ENCODE peak calls at places on chromosomes 16 and 17, in seven cellular contexts. F, T, D, L, V, N and H are unnamed samples.

GRCh38 chr16:46690281-46691178 is 1.1 kb downstream of the ORC6 start:
- DNase-seq in F (no peak), T (peak; percentile 32), D (peak; percentile 79), L (no peak), V (no peak), N (no peak), H (no peak)

GRCh38 chr16:68005786-68006286 is 6.6 kb upstream of the DPEP2 start:
- DNase-seq in F (no peak), T (peak; percentile 33), D (no peak), L (no peak), V (no peak), N (no peak), H (no peak)

GRCh38 chr16:424623-425081 is 797 bp upstream of the RAB11FIP3 start:
- DNase-seq in F (no peak), T (peak; percentile 50), D (no peak), L (no peak), V (no peak), N (no peak), H (no peak)

GRCh38 chr17:44083250-44083849 is 12.8 kb downstream of the G6PC3 start:
- DNase-seq in F (peak; percentile 57), T (peak; percentile 61), D (peak; percentile 88), L (peak; percentile 50), V (no peak), N (no peak), H (peak; percentile 85)

GRCh38 chr16:26649646-26650045 is 417.1 kb upstream of the C16orf82 start:
- DNase-seq in F (no peak), T (no peak), D (no peak), L (no peak), V (no peak), N (no peak), H (no peak)

GRCh38 chr17:7560172-7561027 is 1.3 kb upstream of the SENP3 start:
- DNase-seq in F (no peak), T (peak; percentile 75), D (peak; percentile 64), L (peak; percentile 67), V (no peak), N (no peak), H (no peak)

GRCh38 chr17:48055531-48056245 is 7.5 kb downstream of the NFE2L1 start:
- DNase-seq in F (peak; percentile 73), T (peak; percentile 61), D (no peak), L (no peak), V (peak; percentile 70), N (peak; percentile 38), H (no peak)

GRCh38 chr17:28105501-28105900 is 63.0 kb downstream of the NLK start:
- DNase-seq in F (no peak), T (peak; percentile 85), D (no peak), L (no peak), V (no peak), N (no peak), H (no peak)

GRCh38 chr16:14572535-14572934 is 57.5 kb downstream of the PARN start:
- DNase-seq in F (no peak), T (no peak), D (no peak), L (no peak), V (no peak), N (no peak), H (no peak)

GRCh38 chr16:61274211-61274610 is 762.0 kb downstream of the CDH8 start:
- DNase-seq in F (no peak), T (no peak), D (no peak), L (no peak), V (no peak), N (no peak), H (no peak)

GRCh38 chr16:56938664-56939513 is 6.9 kb downstream of the HERPUD1 start:
- DNase-seq in F (no peak), T (no peak), D (no peak), L (no peak), V (no peak), N (no peak), H (no peak)
- TF ChIP-seq JUND in F (no peak), T (no peak), D (no peak), L (no peak), V (no peak), N (no peak), H (no peak)

DNA sequence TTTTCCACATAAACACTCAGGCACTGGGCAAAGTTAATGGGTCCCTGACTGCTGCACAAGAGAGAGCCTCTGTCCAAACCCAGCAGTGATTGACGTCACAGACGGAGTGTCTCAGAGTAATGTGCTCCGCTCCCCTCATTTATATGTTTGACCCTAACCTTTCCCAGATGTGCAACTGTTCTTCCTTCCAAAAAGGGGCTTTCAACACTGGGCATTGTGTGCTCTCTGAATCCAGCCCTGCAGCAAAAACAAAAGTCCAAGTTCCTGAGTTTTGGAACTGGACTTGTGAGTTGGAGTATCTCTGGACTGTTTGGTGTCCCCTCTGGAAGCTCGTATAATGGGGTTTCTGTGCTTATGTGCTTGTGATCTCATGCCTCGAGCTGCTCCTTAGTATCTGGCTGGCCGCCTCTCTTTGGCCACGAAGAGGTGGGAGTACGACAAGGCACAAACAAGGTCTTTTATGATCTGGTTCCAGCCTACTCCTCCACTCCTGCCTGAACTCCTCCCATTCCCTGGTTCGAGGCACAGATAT is 76.4 kb upstream of the SMIM36 start:
- DNase-seq in F (no peak), T (no peak), D (no peak), L (no peak), V (no peak), N (no peak), H (no peak)
- TF ChIP-seq JUND in F (no peak), T (no peak), D (no peak), L (no peak), V (no peak), N (no peak), H (no peak)

DNA sequence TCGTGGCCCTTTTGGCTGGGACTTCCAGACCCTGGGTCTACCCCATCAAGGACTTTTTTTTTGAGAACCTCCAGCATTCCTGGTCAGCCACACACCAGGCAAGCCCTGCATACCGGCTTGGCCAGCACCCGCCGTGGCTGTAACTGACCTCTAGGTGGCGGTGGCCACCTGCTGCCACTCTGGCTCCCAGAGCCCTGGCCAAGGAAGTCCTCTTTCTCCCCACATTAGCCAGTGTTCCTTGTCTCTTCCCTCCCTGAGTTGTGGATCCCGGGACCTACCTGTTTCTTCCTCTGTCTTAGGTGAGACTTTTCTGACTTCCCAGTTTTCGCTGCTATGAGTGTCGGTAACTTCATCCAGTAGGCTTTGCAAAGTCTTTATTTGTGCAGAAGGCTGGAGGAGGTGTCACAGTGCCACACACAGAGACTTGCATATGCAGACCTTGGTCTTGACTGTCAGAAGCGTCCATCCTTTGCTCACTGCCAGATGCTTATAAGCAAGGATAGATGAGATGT is 348.3 kb downstream of the CPPED1 start:
- DNase-seq in F (peak; percentile 6), T (peak; percentile 65), D (peak; percentile 53), L (peak; percentile 73), V (peak; percentile 31), N (no peak), H (peak; percentile 72)
- TF ChIP-seq JUND in F (no peak), T (no peak), D (no peak), L (no peak), V (no peak), N (no peak), H (no peak)

GRCh38 chr17:57899822-57900221 is 50.0 kb upstream of the MRPS23 start:
- DNase-seq in F (no peak), T (no peak), D (no peak), L (no peak), V (no peak), N (no peak), H (peak; percentile 99)

GRCh38 chr17:57899391-57899790 is 49.5 kb upstream of the MRPS23 start:
- DNase-seq in F (no peak), T (no peak), D (no peak), L (no peak), V (no peak), N (no peak), H (no peak)

GRCh38 chr17:57895382-57896060 is 45.7 kb upstream of the MRPS23 start:
- DNase-seq in F (no peak), T (no peak), D (no peak), L (no peak), V (no peak), N (no peak), H (no peak)

GRCh38 chr17:57900991-57901743 is 51.3 kb upstream of the MRPS23 start:
- DNase-seq in F (no peak), T (no peak), D (no peak), L (no peak), V (no peak), N (no peak), H (peak; percentile 100)

GRCh38 chr17:57898487-57899311 is 48.9 kb upstream of the MRPS23 start:
- DNase-seq in F (no peak), T (no peak), D (peak; percentile 72), L (peak; percentile 58), V (peak; percentile 60), N (no peak), H (no peak)
- TF ChIP-seq JUND in F (no peak), T (no peak), D (no peak), L (no peak), V (no peak), N (no peak), H (no peak)

GRCh38 chr17:37698132-37698615 is 46.7 kb downstream of the HNF1B start:
- DNase-seq in F (peak; percentile 16), T (no peak), D (peak; percentile 95), L (no peak), V (no peak), N (no peak), H (no peak)
- TF ChIP-seq JUND in F (no peak), T (no peak), D (no peak), L (peak; percentile 7), V (no peak), N (no peak), H (no peak)

GRCh38 chr16:11806721-11807120 is 9.7 kb upstream of the ZC3H7A start:
- DNase-seq in F (no peak), T (no peak), D (no peak), L (no peak), V (no peak), N (no peak), H (no peak)
- TF ChIP-seq JUND in F (no peak), T (no peak), D (no peak), L (no peak), V (no peak), N (no peak), H (no peak)

DNA sequence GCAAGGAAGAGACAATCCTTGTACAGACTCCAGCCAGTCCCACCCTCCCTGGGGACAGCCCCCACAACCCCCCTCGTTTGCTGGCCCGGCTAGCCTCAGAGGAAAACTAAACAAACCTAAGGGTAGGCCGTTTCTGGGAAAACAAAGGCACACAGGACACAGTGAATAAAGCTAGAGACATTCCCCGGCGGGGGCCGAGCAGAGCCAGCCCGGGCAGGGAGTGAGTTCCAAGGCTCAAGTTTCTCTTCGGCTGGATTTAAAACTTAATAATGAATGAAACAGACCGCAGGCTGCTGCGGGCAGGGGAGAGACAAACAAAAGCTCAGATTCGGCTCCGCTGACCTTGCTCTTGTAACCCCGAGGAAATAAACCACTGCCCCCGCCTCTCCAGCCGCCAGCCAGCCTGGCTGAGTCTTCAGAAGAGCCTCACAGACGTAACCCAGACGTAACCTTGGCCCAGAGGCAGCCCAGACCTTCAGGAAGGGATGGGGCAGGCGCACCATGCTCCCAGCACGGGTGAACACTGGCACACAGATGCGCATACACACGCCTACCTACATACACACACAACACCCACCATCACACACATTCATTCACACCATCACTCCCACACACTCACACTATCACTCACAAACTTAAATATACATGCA is 216.0 kb downstream of the ZNF423 start:
- DNase-seq in F (no peak), T (no peak), D (peak; percentile 56), L (peak; percentile 81), V (peak; percentile 13), N (no peak), H (no peak)
- TF ChIP-seq JUND in F (no peak), T (no peak), D (no peak), L (no peak), V (no peak), N (no peak), H (no peak)